ENCODE peak calls at places on chromosomes 2 and 18, in four cellular contexts. G is kidney epithelial cell, W is Kasumi-1, H is brain pericyte. F is an unnamed sample.

GRCh38 chr18:62660741-62661140 is 54.6 kb upstream of the PHLPP1 start:
- DNase-seq in W (no peak), H (no peak), G (no peak), F (no peak)

GRCh38 chr18:69484699-69485396 is 84.2 kb downstream of the DOK6 start:
- DNase-seq in G (peak), H (no peak), W (no peak), F (no peak)

GRCh38 chr2:119283873-119284331 is 60.3 kb downstream of the STEAP3 start:
- DNase-seq in W (no peak), H (no peak), G (peak), F (peak)

GRCh38 chr2:189821953-189822748 is 37.9 kb downstream of the PMS1 start:
- DNase-seq in W (no peak), H (no peak), G (no peak), F (no peak)

GRCh38 chr2:232456296-232457120 is 555 bp downstream of the ALPI start:
- DNase-seq in H (no peak), W (no peak), G (no peak), F (no peak)

GRCh38 chr2:24122356-24123211 is 550 bp downstream of the PFN4 start:
- DNase-seq in G (no peak), H (no peak), W (peak), F (no peak)

GRCh38 chr2:106108351-106108750 is 85.8 kb downstream of the UXS1 start:
- DNase-seq in G (no peak), W (peak), H (no peak), F (no peak)

GRCh38 chr2:46481541-46482193 is 2.3 kb downstream of the TMEM247 start:
- DNase-seq in G (no peak), W (no peak), H (no peak), F (peak)

GRCh38 chr2:229226372-229226771 is 44.7 kb downstream of the PID1 start:
- DNase-seq in G (no peak), H (no peak), W (no peak), F (no peak)

GRCh38 chr2:181106789-181107418 is 126.5 kb downstream of the UBE2E3 start:
- DNase-seq in W (peak), H (peak), G (peak), F (peak)

GRCh38 chr18:5309888-5310470 is 14.5 kb upstream of the ZBTB14 start:
- DNase-seq in W (peak), G (no peak), H (no peak), F (no peak)

GRCh38 chr2:234632527-234633391 is 135.9 kb upstream of the ARL4C start:
- DNase-seq in G (peak), W (no peak), H (peak), F (no peak)

GRCh38 chr18:12391487-12392136 is 14.6 kb upstream of the AFG3L2 start:
- DNase-seq in W (peak), G (no peak), H (no peak), F (no peak)

GRCh38 chr2:96832751-96833507 is 10.9 kb downstream of the ANKRD23 start:
- DNase-seq in G (no peak), H (no peak), W (no peak), F (no peak)